ENCODE peak calls at places on chromosomes 4 and X, in eight cellular contexts. I, R, Y, M, J, T, C and N are unnamed samples.

GRCh38 chr4:27716693-27717505 is 856.3 kb downstream of the STIM2 start:
- DNase-seq in T (no peak), Y (no peak), C (no peak), M (no peak), I (no peak), J (no peak), R (no peak), N (no peak)

GRCh38 chr4:79588679-79589078 is 180.7 kb upstream of the GK2 start:
- DNase-seq in T (no peak), J (no peak), M (no peak), R (no peak), C (no peak), I (no peak), Y (no peak), N (no peak)

GRCh38 chr4:184416913-184417734 is 57.2 kb downstream of the IRF2 start:
- DNase-seq in C (no peak), R (no peak), I (peak; percentile 42), Y (peak; percentile 34), T (peak; percentile 28), J (peak; percentile 60), M (no peak), N (peak; percentile 73)

GRCh38 chr4:7857238-7857701 is 82.4 kb downstream of the AFAP1 start:
- DNase-seq in Y (peak; percentile 30), R (peak; percentile 89), I (peak; percentile 92), M (no peak), C (no peak), T (peak; percentile 89), J (no peak), N (no peak)

GRCh38 chrX:132488092-132488749 is 617 bp downstream of the MBNL3 start:
- DNase-seq in J (no peak), C (peak; percentile 35), T (peak; percentile 55), M (no peak), R (peak; percentile 21), Y (peak; percentile 38), I (peak; percentile 58), N (peak; percentile 35)

GRCh38 chr4:173040200-173040599 is 128.4 kb upstream of the GALNT7 start:
- DNase-seq in C (no peak), I (peak; percentile 60), Y (no peak), T (peak; percentile 52), R (peak; percentile 34), J (no peak), M (no peak), N (no peak)

GRCh38 chrX:14554132-14554715 is 24.9 kb downstream of the GLRA2 start:
- DNase-seq in C (no peak), I (peak; percentile 0), M (no peak), T (no peak), Y (no peak), R (no peak), J (no peak), N (no peak)

GRCh38 chr4:136581119-136581518 is 951.2 kb downstream of the PCDH18 start:
- DNase-seq in T (no peak), M (no peak), C (no peak), I (no peak), J (no peak), R (no peak), Y (no peak), N (no peak)

GRCh38 chrX:68830486-68831404 is 1.9 kb downstream of the EFNB1 start:
- DNase-seq in C (no peak), R (no peak), M (no peak), T (no peak), J (no peak), Y (peak; percentile 25), I (no peak), N (no peak)

GRCh38 chr4:8735236-8736082 is 136.2 kb downstream of the HMX1 start:
- DNase-seq in R (no peak), I (no peak), M (no peak), C (no peak), Y (no peak), J (peak; percentile 15), T (no peak), N (no peak)

GRCh38 chr4:176191974-176192373 is 3.4 kb downstream of the SPATA4 start:
- DNase-seq in C (no peak), I (peak; percentile 44), M (no peak), T (no peak), R (peak; percentile 14), J (no peak), Y (peak; percentile 30), N (no peak)

GRCh38 chr4:36758312-36758690 is 476.9 kb downstream of the DTHD1 start:
- DNase-seq in J (no peak), M (no peak), I (no peak), C (no peak), Y (no peak), T (no peak), R (no peak), N (no peak)

GRCh38 chrX:99703467-99703866 is 706.6 kb downstream of the PCDH19 start:
- DNase-seq in T (no peak), I (no peak), R (no peak), M (no peak), Y (peak; percentile 39), C (no peak), J (no peak), N (no peak)

GRCh38 chrX:2500091-2500680 is 590 bp downstream of the DHRSX start:
- DNase-seq in Y (peak; percentile 45), M (peak; percentile 62), I (peak; percentile 57), C (peak; percentile 42), T (peak; percentile 50), J (peak; percentile 68), R (peak; percentile 54), N (peak; percentile 34)

GRCh38 chrX:102154218-102154860 is 1.4 kb downstream of the BEX5 start:
- DNase-seq in M (no peak), I (no peak), Y (no peak), T (no peak), J (no peak), C (no peak), R (no peak), N (peak; percentile 12)

GRCh38 chr4:4559596-4559995 is 17.7 kb upstream of the STX18 start:
- DNase-seq in C (no peak), R (no peak), J (no peak), T (no peak), Y (no peak), M (no peak), I (no peak), N (no peak)

GRCh38 chrX:100980608-100981497 is 11.3 kb downstream of the ARL13A start:
- DNase-seq in Y (peak; percentile 80), C (peak; percentile 61), T (peak; percentile 62), M (no peak), J (no peak), I (peak; percentile 82), R (peak; percentile 81), N (no peak)

GRCh38 chr4:41069268-41069667 is 145.1 kb downstream of the APBB2 start:
- DNase-seq in Y (no peak), J (no peak), C (no peak), T (peak; percentile 43), M (no peak), I (peak; percentile 69), R (peak; percentile 61), N (no peak)

GRCh38 chr4:20284990-20285389 is 33.3 kb downstream of the SLIT2 start:
- DNase-seq in Y (no peak), I (no peak), M (no peak), T (peak; percentile 28), J (no peak), C (no peak), R (no peak), N (no peak)

GRCh38 chr4:69830529-69831269 is 29.2 kb downstream of the SULT1E1 start:
- DNase-seq in J (no peak), C (no peak), R (peak; percentile 61), Y (peak; percentile 26), I (peak; percentile 21), M (no peak), T (peak; percentile 63), N (peak; percentile 21)

GRCh38 chr4:56240554-56241190 is 146.6 kb downstream of the AASDH start:
- DNase-seq in Y (no peak), R (peak; percentile 4), T (peak; percentile 21), J (no peak), C (no peak), M (no peak), I (no peak), N (no peak)

GRCh38 chr4:28432348-28433025 is 1571.8 kb downstream of the STIM2 start:
- DNase-seq in T (no peak), C (no peak), J (no peak), Y (no peak), M (no peak), I (no peak), R (no peak), N (no peak)

DNA sequence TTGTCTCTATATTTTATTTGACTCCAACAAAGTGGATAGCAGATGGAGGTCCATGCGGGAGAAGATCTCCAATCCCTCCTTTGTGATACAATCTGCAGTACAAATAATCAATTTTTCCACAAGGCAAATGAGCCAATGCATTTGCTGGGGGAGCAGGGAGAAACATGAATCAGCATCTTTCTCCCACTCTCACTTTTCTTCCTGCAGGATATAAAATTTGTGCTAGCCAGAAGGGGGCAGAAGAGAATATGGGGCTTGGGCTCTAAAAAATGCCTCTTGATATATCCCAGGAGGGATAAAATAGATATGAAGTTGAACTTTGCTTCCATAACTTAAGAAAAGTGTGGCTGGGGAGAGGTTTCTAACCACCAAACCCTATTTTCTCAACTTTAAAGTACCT is 38.3 kb upstream of the CWH43 start:
- DNase-seq in M (no peak), I (no peak), J (no peak), C (no peak), T (no peak), R (no peak), Y (no peak), N (no peak)
- TF ChIP-seq CTCF in M (peak; percentile 6), I (no peak), J (no peak), C (no peak), T (no peak), R (no peak), Y (no peak), N (no peak)

DNA sequence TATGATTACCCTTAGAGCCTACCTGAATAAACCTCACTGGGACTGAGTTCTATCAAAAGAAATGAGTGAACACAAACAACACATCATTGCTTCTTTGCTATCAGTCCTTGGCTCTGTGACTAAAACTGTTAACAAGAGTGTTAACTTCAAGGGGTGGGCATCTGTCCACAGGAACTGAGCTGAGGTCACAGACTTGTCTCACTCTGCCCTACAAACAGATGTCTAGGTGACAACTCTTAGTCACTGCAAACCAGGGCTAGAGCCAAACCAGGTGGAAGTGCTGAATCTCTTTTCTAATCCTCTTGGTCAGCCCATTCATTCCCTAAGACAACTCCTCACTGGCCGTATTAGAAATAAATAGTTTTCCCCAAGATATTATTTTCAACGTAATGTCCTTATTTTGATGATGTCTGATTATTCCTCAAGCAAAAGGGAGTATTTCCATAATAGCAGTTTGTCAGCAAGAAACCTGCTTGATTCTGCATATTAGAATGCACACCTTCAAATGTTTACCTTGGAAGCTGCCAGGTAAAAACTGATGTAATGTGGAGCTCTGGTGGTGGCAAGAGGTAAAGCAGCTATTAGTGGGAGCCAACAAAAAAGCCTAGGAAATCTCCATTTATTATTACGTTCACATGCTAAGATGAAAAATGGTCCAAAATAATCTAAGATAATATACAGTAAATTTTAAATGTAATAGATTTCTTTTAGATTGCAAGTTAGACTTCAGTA is 4.0 kb downstream of the COL25A1 start:
- DNase-seq in R (peak; percentile 23), M (no peak), C (no peak), T (peak; percentile 13), Y (peak; percentile 52), J (no peak), I (peak; percentile 11), N (no peak)
- TF ChIP-seq CTCF in R (peak; percentile 64), M (peak; percentile 55), C (peak; percentile 30), T (peak; percentile 62), Y (peak; percentile 65), J (no peak), I (peak; percentile 53), N (no peak)

GRCh38 chr4:22970665-22971064 is 277.9 kb downstream of the GBA3 start:
- DNase-seq in R (no peak), I (no peak), J (no peak), Y (no peak), C (no peak), T (no peak), M (no peak), N (no peak)
- TF ChIP-seq CTCF in R (no peak), I (no peak), J (no peak), Y (no peak), C (no peak), T (no peak), M (no peak), N (no peak)

GRCh38 chrX:40299028-40299479 is 201.3 kb upstream of the BCOR start:
- DNase-seq in R (no peak), T (peak; percentile 39), I (peak; percentile 5), J (no peak), C (no peak), M (no peak), Y (no peak), N (no peak)
- TF ChIP-seq CTCF in R (peak; percentile 18), T (peak; percentile 42), I (no peak), J (no peak), C (no peak), M (no peak), Y (no peak), N (no peak)